ENCODE peak calls at places on chromosomes 5 and 9, in eight cellular contexts. Y, M, R, T, F, S, P and I are unnamed samples.

GRCh38 chr5:67015577-67016290 is 180.9 kb downstream of the CD180 start:
- DNase-seq in Y (no peak), M (no peak), R (no peak), T (no peak), F (no peak), S (no peak), P (peak; percentile 15), I (peak; percentile 50)

GRCh38 chr9:2711716-2712115 is 5.6 kb upstream of the KCNV2 start:
- DNase-seq in Y (no peak), M (no peak), R (no peak), T (no peak), F (no peak), S (no peak), P (no peak), I (no peak)

GRCh38 chr5:148938535-148938907 is 112.1 kb downstream of the ADRB2 start:
- DNase-seq in Y (no peak), M (no peak), R (no peak), T (no peak), F (no peak), S (no peak), P (no peak), I (no peak)

GRCh38 chr5:125630260-125630659 is 792.9 kb upstream of the GRAMD2B start:
- DNase-seq in Y (no peak), M (no peak), R (no peak), T (no peak), F (no peak), S (no peak), P (no peak), I (no peak)

GRCh38 chr5:10635257-10635860 is 71.5 kb downstream of the ANKRD33B start:
- DNase-seq in Y (no peak), M (no peak), R (no peak), T (peak; percentile 27), F (no peak), S (no peak), P (no peak), I (no peak)

GRCh38 chr5:91272858-91273257 is 110.3 kb downstream of the ARRDC3 start:
- DNase-seq in Y (no peak), M (no peak), R (no peak), T (no peak), F (no peak), S (no peak), P (no peak), I (no peak)

GRCh38 chr5:96259211-96259772 is 173.8 kb downstream of the PCSK1 start:
- DNase-seq in Y (no peak), M (no peak), R (no peak), T (no peak), F (no peak), S (no peak), P (no peak), I (no peak)

GRCh38 chr9:92992549-92992948 is 45.2 kb downstream of the FGD3 start:
- DNase-seq in Y (no peak), M (no peak), R (no peak), T (no peak), F (no peak), S (no peak), P (no peak), I (no peak)

GRCh38 chr9:127523312-127523851 is 72.1 kb downstream of the LRSAM1 start:
- DNase-seq in Y (no peak), M (no peak), R (no peak), T (no peak), F (no peak), S (no peak), P (no peak), I (no peak)

GRCh38 chr5:77518304-77518703 is 26.2 kb upstream of the WDR41 start:
- DNase-seq in Y (no peak), M (no peak), R (no peak), T (no peak), F (no peak), S (no peak), P (no peak), I (no peak)

GRCh38 chr9:128372784-128373183 is 1.6 kb downstream of the URM1 start:
- DNase-seq in Y (no peak), M (no peak), R (no peak), T (no peak), F (no peak), S (no peak), P (no peak), I (no peak)

GRCh38 chr5:160616712-160617497 is 195.2 kb downstream of the PTTG1 start:
- DNase-seq in Y (no peak), M (no peak), R (no peak), T (no peak), F (no peak), S (no peak), P (no peak), I (no peak)

GRCh38 chr5:72187388-72188070 is 80.3 kb downstream of the MAP1B start:
- DNase-seq in Y (no peak), M (no peak), R (no peak), T (no peak), F (no peak), S (no peak), P (no peak), I (no peak)

GRCh38 chr9:137390553-137391410 is 32.2 kb downstream of the EXD3 start:
- DNase-seq in Y (no peak), M (no peak), R (no peak), T (peak; percentile 45), F (no peak), S (no peak), P (no peak), I (no peak)

GRCh38 chr9:22990349-22990748 is 543.7 kb downstream of the DMRTA1 start:
- DNase-seq in Y (no peak), M (no peak), R (no peak), T (no peak), F (no peak), S (no peak), P (no peak), I (no peak)

GRCh38 chr5:9430306-9430705 is 115.6 kb downstream of the SEMA5A start:
- DNase-seq in Y (no peak), M (no peak), R (no peak), T (no peak), F (no peak), S (no peak), P (no peak), I (no peak)